ENCODE peak calls at places on chromosomes 13 and 19, in eight cellular contexts. H is type B pancreatic cell; C is heart left ventricle; R is RPMI8226; T is lower lobe of right lung; F is T1000; Q is HFF-Myc; B is CD8-positive, alpha-beta memory T cell. K is an unnamed sample.

GRCh38 chr19:54156953-54157352 is 2.6 kb downstream of the LENG1 start:
- DNase-seq in H (no peak), C (no peak), R (no peak), T (no peak), F (no peak), Q (no peak), B (no peak), K (no peak)

GRCh38 chr19:49581007-49581508 is at the start of gene PRRG2:
- DNase-seq in H (no peak), C (no peak), R (no peak), T (peak), F (no peak), Q (no peak), B (no peak), K (no peak)

GRCh38 chr19:5032101-5032967 is 63.4 kb downstream of the KDM4B start:
- DNase-seq in H (no peak), C (no peak), R (no peak), T (no peak), F (no peak), Q (no peak), B (no peak), K (no peak)

GRCh38 chr13:41457589-41458186 is 338 bp downstream of the RGCC start:
- DNase-seq in H (no peak), C (peak), R (no peak), T (peak), F (no peak), Q (no peak), B (peak), K (no peak)

GRCh38 chr19:17871032-17871877 is 490 bp upstream of the SLC5A5 start:
- DNase-seq in H (no peak), C (no peak), R (no peak), T (no peak), F (no peak), Q (no peak), B (no peak), K (no peak)

GRCh38 chr19:2208975-2209374 is 27.2 kb downstream of the PLEKHJ1 start:
- DNase-seq in H (no peak), C (no peak), R (no peak), T (no peak), F (no peak), Q (no peak), B (no peak), K (no peak)

GRCh38 chr19:45882652-45883585 is 3.0 kb downstream of the IRF2BP1 start:
- DNase-seq in H (peak), C (peak), R (peak), T (peak), F (peak), Q (peak), B (peak), K (peak)

GRCh38 chr13:21219044-21219381 is 42.6 kb downstream of the MRPL57 start:
- DNase-seq in H (no peak), C (no peak), R (no peak), T (no peak), F (no peak), Q (no peak), B (no peak), K (no peak)

GRCh38 chr19:27793644-27794443 is 1419.1 kb downstream of the UQCRFS1 start:
- DNase-seq in H (peak), C (peak), R (peak), T (peak), F (peak), Q (peak), B (peak), K (peak)

GRCh38 chr19:48419158-48419920 is 25.9 kb downstream of the GRIN2D start:
- DNase-seq in H (no peak), C (peak), R (peak), T (no peak), F (no peak), Q (no peak), B (peak), K (peak)

GRCh38 chr19:5170329-5170745 is 170.3 kb downstream of the PTPRS start:
- DNase-seq in H (no peak), C (no peak), R (peak), T (peak), F (no peak), Q (no peak), B (peak), K (no peak)

GRCh38 chr19:14536926-14537692 is 7.7 kb downstream of the TECR start:
- DNase-seq in H (no peak), C (peak), R (no peak), T (peak), F (no peak), Q (no peak), B (no peak), K (no peak)

GRCh38 chr13:79560954-79561353 is 80.0 kb downstream of the NDFIP2 start:
- DNase-seq in H (no peak), C (no peak), R (no peak), T (no peak), F (no peak), Q (no peak), B (no peak), K (no peak)

GRCh38 chr19:577439-578392 is 5.3 kb downstream of the BSG start:
- DNase-seq in H (no peak), C (no peak), R (no peak), T (no peak), F (no peak), Q (no peak), B (no peak), K (no peak)

GRCh38 chr13:33678906-33679657 is 138.9 kb upstream of the RFC3 start:
- DNase-seq in H (no peak), C (peak), R (peak), T (peak), F (no peak), Q (no peak), B (peak), K (peak)

GRCh38 chr19:48196933-48197665 is 26.6 kb downstream of the ZSWIM9 start:
- DNase-seq in H (no peak), C (no peak), R (no peak), T (no peak), F (no peak), Q (no peak), B (no peak), K (no peak)

GRCh38 chr13:107119989-107120881 is 552.3 kb upstream of the ARGLU1 start:
- DNase-seq in H (no peak), C (no peak), R (no peak), T (no peak), F (no peak), Q (no peak), B (no peak), K (no peak)

GRCh38 chr19:55256562-55257460 is 2.0 kb downstream of the PPP6R1 start:
- DNase-seq in H (no peak), C (no peak), R (peak), T (no peak), F (no peak), Q (no peak), B (no peak), K (no peak)

GRCh38 chr19:15015946-15016542 is 33.2 kb upstream of the CASP14 start:
- DNase-seq in H (no peak), C (no peak), R (peak), T (no peak), F (no peak), Q (no peak), B (no peak), K (no peak)

GRCh38 chr19:45468159-45468651 is 409 bp downstream of the FOSB start:
- DNase-seq in H (no peak), C (no peak), R (peak), T (no peak), F (peak), Q (no peak), B (no peak), K (peak)

GRCh38 chr13:30739646-30740642 is 4.6 kb downstream of the ALOX5AP start:
- DNase-seq in H (no peak), C (no peak), R (no peak), T (no peak), F (no peak), Q (peak), B (no peak), K (no peak)

GRCh38 chr13:25598421-25598820 is 226.6 kb downstream of the ATP8A2 start:
- DNase-seq in H (no peak), C (no peak), R (no peak), T (no peak), F (no peak), Q (no peak), B (no peak), K (no peak)

GRCh38 chr13:99614465-99614885 is 113.2 kb downstream of the TM9SF2 start:
- DNase-seq in H (no peak), C (no peak), R (peak), T (no peak), F (no peak), Q (no peak), B (no peak), K (no peak)

GRCh38 chr19:12825259-12826131 is 8.9 kb downstream of the RTBDN start:
- DNase-seq in H (no peak), C (no peak), R (peak), T (no peak), F (no peak), Q (no peak), B (no peak), K (no peak)

GRCh38 chr19:23527797-23528196 is 132.5 kb upstream of the ZNF91 start:
- DNase-seq in H (no peak), C (no peak), R (peak), T (no peak), F (no peak), Q (no peak), B (no peak), K (no peak)

GRCh38 chr13:106187501-106187900 is 348.0 kb downstream of the EFNB2 start:
- DNase-seq in H (no peak), C (no peak), R (no peak), T (no peak), F (no peak), Q (no peak), B (no peak), K (no peak)

GRCh38 chr19:49150106-49150943 is 4.9 kb downstream of the HRC start:
- DNase-seq in H (peak), C (peak), R (peak), T (peak), F (peak), Q (no peak), B (peak), K (peak)

GRCh38 chr13:21929400-21929799 is 258.5 kb downstream of the FGF9 start:
- DNase-seq in H (no peak), C (no peak), R (no peak), T (no peak), F (no peak), Q (no peak), B (no peak), K (no peak)

GRCh38 chr13:105679832-105680231 is 855.6 kb downstream of the EFNB2 start:
- DNase-seq in H (no peak), C (no peak), R (no peak), T (no peak), F (no peak), Q (no peak), B (no peak), K (no peak)

GRCh38 chr13:64529874-64530485 is 2700.2 kb downstream of the PCDH9 start:
- DNase-seq in H (no peak), C (no peak), R (peak), T (no peak), F (no peak), Q (no peak), B (no peak), K (no peak)

GRCh38 chr19:41740415-41741243 is 14.7 kb upstream of the CEACAM6 start:
- DNase-seq in H (no peak), C (no peak), R (no peak), T (no peak), F (no peak), Q (no peak), B (no peak), K (no peak)

K was measured in sigmoid colon.